ENCODE peak calls at places on chromosome 17, in five cellular contexts. I is lower lobe of right lung, O is AG09319, B is heart right ventricle, U is astrocyte of the cerebellum. A is an unnamed sample.

GRCh38 chr17:81412490-81413093 is 17.3 kb downstream of the BAHCC1 start:
- DNase-seq in O (no peak), B (no peak), U (no peak), I (no peak), A (no peak)

GRCh38 chr17:66462010-66462409 is 159.6 kb downstream of the PRKCA start:
- DNase-seq in O (no peak), B (no peak), U (no peak), I (no peak), A (no peak)

GRCh38 chr17:10295728-10296343 is 77.0 kb downstream of the MYH13 start:
- DNase-seq in I (no peak), U (no peak), O (peak; percentile 4), B (peak; percentile 21), A (no peak)

GRCh38 chr17:38861399-38861843 is 7.9 kb upstream of the RPL23 start:
- DNase-seq in O (no peak), I (no peak), B (no peak), U (no peak), A (no peak)

GRCh38 chr17:47941998-47942490 is 673 bp downstream of the PNPO start:
- DNase-seq in O (no peak), B (no peak), U (no peak), I (no peak), A (no peak)

GRCh38 chr17:18258356-18259038 is at the start of gene FLII:
- DNase-seq in I (peak; percentile 74), O (no peak), U (no peak), B (peak; percentile 64), A (no peak)

GRCh38 chr17:62105361-62105760 is 40.3 kb upstream of the MED13 start:
- DNase-seq in B (no peak), O (no peak), I (no peak), U (no peak), A (no peak)

GRCh38 chr17:56708670-56709410 is 115.3 kb downstream of the NOG start:
- DNase-seq in B (no peak), I (no peak), O (no peak), U (no peak), A (no peak)

GRCh38 chr17:43338886-43339516 is 59.8 kb upstream of the ARL4D start:
- DNase-seq in U (no peak), I (peak; percentile 86), O (no peak), B (peak; percentile 70), A (no peak)

GRCh38 chr17:50350733-50351132 is 4.8 kb downstream of the XYLT2 start:
- DNase-seq in O (no peak), I (no peak), B (no peak), U (no peak), A (no peak)

GRCh38 chr17:81517339-81518112 is 4.9 kb upstream of the ACTG1 start:
- DNase-seq in U (no peak), O (no peak), I (peak; percentile 52), B (peak; percentile 14), A (peak; percentile 75)

GRCh38 chr17:68011199-68011665 is 15.0 kb upstream of the C17orf58 start:
- DNase-seq in O (no peak), I (peak; percentile 72), B (peak; percentile 57), U (no peak), A (peak; percentile 22)

GRCh38 chr17:19260958-19261357 is 23.8 kb downstream of the EPN2 start:
- DNase-seq in O (no peak), U (no peak), I (no peak), B (no peak), A (no peak)

GRCh38 chr17:48100591-48101011 is 677 bp downstream of the CBX1 start:
- DNase-seq in O (no peak), U (no peak), I (peak; percentile 64), B (peak; percentile 42), A (peak; percentile 88)

GRCh38 chr17:3558603-3559269 is 1.1 kb upstream of the TRPV3 start:
- DNase-seq in U (no peak), I (no peak), B (no peak), O (no peak), A (no peak)

GRCh38 chr17:59504821-59505220 is 60.6 kb upstream of the DHX40 start:
- DNase-seq in O (no peak), B (no peak), I (no peak), U (no peak), A (no peak)

GRCh38 chr17:46765491-46765890 is 53.0 kb downstream of the WNT3 start:
- DNase-seq in U (no peak), B (no peak), I (no peak), O (no peak), A (no peak)

GRCh38 chr17:46929413-46929812 is 6.5 kb downstream of the GOSR2 start:
- DNase-seq in O (no peak), U (no peak), I (no peak), B (no peak), A (no peak)

GRCh38 chr17:75011788-75012319 is 616 bp upstream of the MRPL58 start:
- DNase-seq in B (peak; percentile 28), O (no peak), U (peak; percentile 39), I (no peak), A (no peak)

GRCh38 chr17:77570565-77570898 is 388.0 kb upstream of the TNRC6C start:
- DNase-seq in U (no peak), B (no peak), I (peak; percentile 30), O (no peak), A (peak; percentile 82)

GRCh38 chr17:76032073-76032779 is 5.1 kb upstream of the EVPL start:
- DNase-seq in O (no peak), U (no peak), I (no peak), B (no peak), A (no peak)

GRCh38 chr17:56866496-56866895 is 32.5 kb downstream of the DGKE start:
- DNase-seq in U (no peak), I (no peak), B (no peak), O (no peak), A (no peak)

GRCh38 chr17:67489273-67489672 is 112.2 kb downstream of the PITPNC1 start:
- DNase-seq in B (no peak), I (no peak), U (no peak), O (no peak), A (no peak)

GRCh38 chr17:38687291-38687690 is 12.5 kb upstream of the EPOP start:
- DNase-seq in B (no peak), I (no peak), U (no peak), O (no peak), A (no peak)

GRCh38 chr17:31487648-31488263 is 96.3 kb downstream of the RAB11FIP4 start:
- DNase-seq in B (peak; percentile 81), O (no peak), U (no peak), I (peak; percentile 98), A (no peak)
- TF ChIP-seq CTCF in B (no peak), O (no peak), U (no peak), I (no peak), A (no peak)

GRCh38 chr17:7582401-7583252 is 1.0 kb upstream of the MPDU1 start:
- DNase-seq in I (no peak), B (peak; percentile 37), O (no peak), U (no peak), A (no peak)

GRCh38 chr17:7579839-7580630 is 597 bp downstream of the CD68 start:
- DNase-seq in I (no peak), B (no peak), O (no peak), U (no peak), A (no peak)

GRCh38 chr17:7586673-7587419 is 3.0 kb downstream of the SOX15 start:
- DNase-seq in U (no peak), B (no peak), I (no peak), O (no peak), A (no peak)

GRCh38 chr17:7580631-7581554 is 1.5 kb downstream of the CD68 start:
- DNase-seq in O (no peak), B (no peak), U (no peak), I (no peak), A (no peak)

DNA sequence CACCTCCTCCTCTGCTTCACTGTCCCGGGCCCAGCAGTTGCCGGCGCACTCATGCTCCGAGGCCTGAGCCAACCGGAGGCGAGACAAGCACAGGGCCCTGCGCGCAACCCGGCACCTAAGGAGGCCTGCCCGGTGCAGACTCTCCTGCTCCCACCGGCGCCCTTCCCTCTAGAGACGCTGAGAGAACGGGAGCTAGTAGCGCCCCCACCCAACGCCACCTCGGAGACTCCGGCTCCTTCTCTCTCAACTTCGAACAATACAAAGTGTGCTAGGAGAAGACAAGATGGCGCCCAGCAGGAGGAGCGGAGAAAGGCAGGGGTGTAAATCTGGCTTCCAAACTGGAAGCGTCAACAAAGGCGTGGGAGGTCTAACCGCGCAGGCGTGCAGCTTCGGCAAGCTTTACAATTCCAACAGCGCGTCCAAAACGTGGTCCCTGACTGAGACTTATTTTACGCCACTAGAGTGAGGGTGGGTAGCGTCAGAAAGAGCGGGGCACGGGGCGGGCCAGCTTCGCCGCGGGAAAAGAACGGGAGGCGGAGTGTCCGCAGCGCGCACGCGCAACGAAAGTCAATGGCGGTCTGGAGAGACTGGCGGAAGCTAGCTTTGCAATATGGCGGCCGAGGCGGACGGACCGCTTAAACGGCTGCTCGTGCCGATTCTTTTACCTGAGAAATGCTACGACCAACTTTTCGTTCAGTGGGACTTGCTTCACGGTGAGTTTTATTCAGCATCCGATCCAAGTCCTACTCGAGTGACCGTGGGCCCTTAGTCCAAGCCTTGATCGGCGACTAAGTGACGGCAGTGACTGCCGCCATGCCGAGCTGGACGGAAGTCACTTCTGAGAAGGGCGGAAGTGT is at the start of gene MPDU1:
- DNase-seq in I (peak; percentile 97), B (peak; percentile 97), U (peak; percentile 92), O (peak; percentile 92), A (peak; percentile 99)
- TF ChIP-seq CTCF in I (no peak), B (no peak), U (no peak), O (no peak), A (no peak)

GRCh38 chr17:78840780-78841611 is at the start of gene USP36:
- DNase-seq in U (peak; percentile 98), B (peak; percentile 100), I (peak; percentile 100), O (peak; percentile 98), A (peak; percentile 100)
- TF ChIP-seq CTCF in U (no peak), B (no peak), I (no peak), O (no peak), A (no peak)

GRCh38 chr17:80279895-80280294 is 19.2 kb downstream of the RNF213 start:
- DNase-seq in U (peak; percentile 92), O (peak; percentile 29), I (peak; percentile 77), B (peak; percentile 63), A (no peak)

GRCh38 chr17:80277751-80278671 is 17.4 kb downstream of the RNF213 start:
- DNase-seq in U (no peak), O (no peak), I (peak; percentile 43), B (no peak), A (no peak)

GRCh38 chr17:80283116-80283852 is 22.6 kb downstream of the RNF213 start:
- DNase-seq in U (no peak), O (no peak), I (peak; percentile 27), B (no peak), A (no peak)

GRCh38 chr17:80284631-80285030 is 24.0 kb downstream of the RNF213 start:
- DNase-seq in O (no peak), I (peak; percentile 22), U (no peak), B (no peak), A (no peak)

DNA sequence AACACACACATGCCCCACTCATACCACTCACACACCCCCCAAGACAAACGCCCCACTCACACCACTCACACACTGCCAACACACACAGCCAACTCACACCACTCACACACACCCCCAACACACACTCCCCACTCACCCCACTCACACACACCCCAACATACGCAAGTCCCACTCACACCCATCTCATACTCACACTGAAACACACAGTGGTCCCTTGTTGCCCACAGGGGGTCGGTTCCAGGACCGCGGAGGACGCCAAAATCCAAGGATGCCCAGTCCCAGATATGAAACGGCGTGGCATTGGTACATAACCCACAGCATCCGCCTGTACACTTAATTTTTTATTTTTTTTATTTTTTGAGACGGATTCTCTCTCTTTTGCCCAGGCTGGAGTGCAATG is 20.9 kb downstream of the RNF213 start:
- DNase-seq in U (no peak), B (no peak), I (peak; percentile 14), O (no peak), A (no peak)
- TF ChIP-seq CTCF in U (no peak), B (no peak), I (no peak), O (no peak), A (no peak)

A was measured in chondrocyte.